ENCODE peak calls at places on chromosomes 7 and 10, in ten cellular contexts. U is fibroblast of pulmonary artery, D is sigmoid colon, W is cardiac septum, S is MCF 10A, Z is renal cortical epithelial cell, E is GOT3, L is fibroblast of mammary gland, T is GM03348, J is RWPE2. P is an unnamed sample.

GRCh38 chr10:70274643-70275042 is 9.2 kb downstream of the NPFFR1 start:
- DNase-seq in U (peak; percentile 61), D (peak; percentile 30), W (no peak), S (no peak), Z (peak; percentile 71), E (no peak), L (peak; percentile 81), T (peak; percentile 83), J (no peak), P (peak; percentile 37)

GRCh38 chr7:47218378-47219176 is 363.3 kb downstream of the TNS3 start:
- DNase-seq in U (no peak), D (no peak), W (no peak), S (no peak), Z (no peak), E (no peak), L (peak; percentile 40), T (peak; percentile 85), J (no peak), P (no peak)

GRCh38 chr10:124011464-124011863 is 81.9 kb downstream of the CHST15 start:
- DNase-seq in U (no peak), D (no peak), W (no peak), S (peak; percentile 23), Z (no peak), E (no peak), L (no peak), T (no peak), J (no peak), P (no peak)

GRCh38 chr7:13851756-13852155 is 137.7 kb downstream of the ETV1 start:
- DNase-seq in U (peak; percentile 38), D (no peak), W (no peak), S (peak; percentile 38), Z (peak; percentile 56), E (no peak), L (peak; percentile 61), T (no peak), J (no peak), P (no peak)

GRCh38 chr10:62815373-62816111 is 624 bp downstream of the EGR2 start:
- DNase-seq in U (no peak), D (no peak), W (peak; percentile 74), S (no peak), Z (no peak), E (no peak), L (no peak), T (peak; percentile 20), J (no peak), P (no peak)

GRCh38 chr10:48606530-48607355 is 1.9 kb upstream of the ARHGAP22 start:
- DNase-seq in U (peak; percentile 97), D (peak; percentile 72), W (peak; percentile 76), S (peak; percentile 92), Z (peak; percentile 97), E (peak; percentile 54), L (peak; percentile 99), T (peak; percentile 89), J (no peak), P (peak; percentile 99)

GRCh38 chr10:26721561-26721960 is 24.1 kb downstream of the PDSS1 start:
- DNase-seq in U (no peak), D (no peak), W (no peak), S (no peak), Z (no peak), E (no peak), L (no peak), T (no peak), J (no peak), P (no peak)

GRCh38 chr7:44286182-44286617 is 39.2 kb downstream of the CAMK2B start:
- DNase-seq in U (no peak), D (peak; percentile 47), W (peak; percentile 71), S (no peak), Z (no peak), E (no peak), L (no peak), T (no peak), J (peak; percentile 49), P (no peak)

GRCh38 chr10:77409697-77410471 is 227.7 kb downstream of the KCNMA1 start:
- DNase-seq in U (no peak), D (peak; percentile 67), W (no peak), S (no peak), Z (no peak), E (no peak), L (no peak), T (no peak), J (no peak), P (no peak)

GRCh38 chr10:93413252-93413689 is 68.9 kb downstream of the MYOF start:
- DNase-seq in U (peak; percentile 90), D (no peak), W (no peak), S (no peak), Z (no peak), E (no peak), L (no peak), T (no peak), J (no peak), P (no peak)

GRCh38 chr10:54063514-54063913 is 737.5 kb downstream of the PCDH15 start:
- DNase-seq in U (no peak), D (no peak), W (no peak), S (no peak), Z (no peak), E (no peak), L (no peak), T (no peak), J (no peak), P (no peak)

GRCh38 chr10:24518981-24519597 is 204.6 kb downstream of the ARHGAP21 start:
- DNase-seq in U (peak; percentile 76), D (peak; percentile 80), W (no peak), S (peak; percentile 65), Z (peak; percentile 43), E (no peak), L (peak; percentile 67), T (peak; percentile 86), J (no peak), P (peak; percentile 51)

GRCh38 chr10:50375051-50375452 is 123.7 kb upstream of the ASAH2 start:
- DNase-seq in U (no peak), D (no peak), W (no peak), S (no peak), Z (peak; percentile 94), E (no peak), L (no peak), T (no peak), J (no peak), P (peak; percentile 34)

GRCh38 chr7:125061776-125062397 is 132.3 kb upstream of the POT1 start:
- DNase-seq in U (peak; percentile 63), D (no peak), W (no peak), S (peak; percentile 68), Z (peak; percentile 91), E (no peak), L (peak; percentile 59), T (peak; percentile 2), J (no peak), P (peak; percentile 83)

GRCh38 chr10:94210465-94211186 is 152.1 kb downstream of the NOC3L start:
- DNase-seq in U (no peak), D (no peak), W (no peak), S (no peak), Z (no peak), E (no peak), L (no peak), T (no peak), J (no peak), P (no peak)